ENCODE peak calls at places on chromosomes 4 and X, in eight cellular contexts. B is omental fat pad, U is AG04450, J is pancreas, T is psoas muscle, O is fibroblast of mammary gland, P is mesothelial cell of epicardium, Z is LNCaP clone FGC. Y is an unnamed sample.

GRCh38 chr4:14072506-14072905 is 445.0 kb upstream of the BOD1L1 start:
- DNase-seq in B (no peak), U (no peak), J (no peak), T (no peak), O (no peak), P (no peak), Z (no peak), Y (no peak)

GRCh38 chr4:8754634-8755589 is 116.7 kb downstream of the HMX1 start:
- DNase-seq in B (no peak), U (no peak), J (no peak), T (no peak), O (no peak), P (no peak), Z (no peak), Y (no peak)

GRCh38 chr4:56372774-56373173 is 14.5 kb downstream of the AASDH start:
- DNase-seq in B (no peak), U (no peak), J (no peak), T (no peak), O (peak), P (no peak), Z (no peak), Y (no peak)

GRCh38 chrX:119168104-119168503 is 40.5 kb upstream of the KIAA1210 start:
- DNase-seq in B (no peak), U (no peak), J (no peak), T (no peak), O (no peak), P (no peak), Z (no peak), Y (no peak)

GRCh38 chr4:95531141-95531540 is 17.6 kb downstream of the UNC5C start:
- DNase-seq in B (no peak), U (no peak), J (no peak), T (no peak), O (no peak), P (no peak), Z (no peak), Y (no peak)

GRCh38 chrX:38804481-38805293 is 3.4 kb downstream of the MID1IP1 start:
- DNase-seq in B (no peak), U (no peak), J (peak), T (peak), O (no peak), P (peak), Z (no peak), Y (no peak)

GRCh38 chrX:39591099-39591498 is 506.7 kb downstream of the BCOR start:
- DNase-seq in B (no peak), U (no peak), J (no peak), T (no peak), O (no peak), P (no peak), Z (no peak), Y (no peak)

GRCh38 chr4:2827874-2828751 is 15.5 kb upstream of the ADD1 start:
- DNase-seq in B (no peak), U (no peak), J (no peak), T (no peak), O (no peak), P (no peak), Z (no peak), Y (no peak)

GRCh38 chr4:4269856-4270255 is 20.1 kb downstream of the LYAR start:
- DNase-seq in B (no peak), U (no peak), J (no peak), T (no peak), O (peak), P (no peak), Z (no peak), Y (no peak)

GRCh38 chr4:144782345-144782744 is 136.4 kb downstream of the HHIP start:
- DNase-seq in B (no peak), U (no peak), J (no peak), T (no peak), O (peak), P (no peak), Z (no peak), Y (peak)

GRCh38 chr4:1488831-1489638 is 82.8 kb upstream of the NKX1-1 start:
- DNase-seq in B (no peak), U (no peak), J (no peak), T (no peak), O (no peak), P (no peak), Z (no peak), Y (no peak)

GRCh38 chrX:43949669-43950068 is 23.5 kb downstream of the NDP start:
- DNase-seq in B (no peak), U (no peak), J (no peak), T (peak), O (no peak), P (peak), Z (no peak), Y (no peak)
- TF ChIP-seq CTCF in B (no peak), U (peak), J (peak), T (peak), O (peak), P (peak), Z (no peak), Y (peak)

GRCh38 chr4:183635333-183635732 is 23.7 kb downstream of the RWDD4 start:
- DNase-seq in B (no peak), U (no peak), J (no peak), T (no peak), O (no peak), P (no peak), Z (no peak), Y (no peak)

GRCh38 chr4:183635737-183636136 is 23.2 kb downstream of the RWDD4 start:
- DNase-seq in B (no peak), U (no peak), J (no peak), T (no peak), O (no peak), P (no peak), Z (no peak), Y (no peak)

GRCh38 chr4:183637461-183637860 is 21.5 kb downstream of the RWDD4 start:
- DNase-seq in B (no peak), U (no peak), J (no peak), T (no peak), O (no peak), P (no peak), Z (no peak), Y (no peak)

GRCh38 chr4:183636923-183637322 is 22.1 kb downstream of the RWDD4 start:
- DNase-seq in B (no peak), U (no peak), J (no peak), T (no peak), O (no peak), P (no peak), Z (no peak), Y (no peak)

DNA sequence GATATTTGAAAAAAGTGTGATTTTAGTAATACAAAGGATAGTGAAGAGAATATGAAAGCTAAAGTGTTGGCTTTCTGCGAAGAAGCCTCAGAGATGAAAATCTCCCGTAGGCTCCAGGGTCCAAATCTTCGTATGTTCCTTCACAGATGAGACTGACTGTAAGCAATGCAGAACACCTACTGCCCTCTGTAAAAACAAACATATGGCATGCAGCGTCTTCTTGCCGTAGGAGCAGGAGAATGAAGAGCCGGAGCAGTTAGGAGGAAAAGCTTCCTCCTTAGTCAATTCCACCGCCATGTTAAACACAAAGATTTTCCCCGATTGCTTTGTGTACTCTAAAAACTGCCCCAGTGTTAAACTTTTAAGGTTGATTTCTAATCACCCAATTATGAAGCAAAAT is 22.5 kb downstream of the RWDD4 start:
- DNase-seq in B (no peak), U (no peak), J (peak), T (no peak), O (no peak), P (no peak), Z (peak), Y (no peak)
- TF ChIP-seq CTCF in B (no peak), U (no peak), J (no peak), T (no peak), O (no peak), P (no peak), Z (peak), Y (no peak)

DNA sequence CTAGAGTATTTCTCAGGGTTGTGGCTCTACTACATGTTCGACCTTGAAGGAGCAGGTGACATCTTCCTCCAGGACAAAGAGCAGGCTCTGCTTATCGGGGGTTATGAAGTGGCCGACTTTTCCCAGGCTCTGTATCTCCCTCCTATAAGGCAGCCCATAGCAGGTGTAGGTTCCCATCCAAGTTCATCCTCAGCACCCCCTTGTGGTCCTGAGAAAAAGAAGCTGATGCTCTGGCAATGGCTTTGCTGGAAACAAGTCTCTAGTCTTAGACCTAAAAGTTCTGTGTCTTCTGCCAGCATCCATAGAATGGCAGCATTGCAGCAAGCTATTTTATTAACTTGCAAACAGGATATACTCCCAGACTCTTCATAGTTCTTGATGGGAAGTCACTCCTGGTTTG is 836.6 kb upstream of the PRKX start:
- DNase-seq in B (no peak), U (no peak), J (no peak), T (no peak), O (no peak), P (no peak), Z (no peak), Y (no peak)
- TF ChIP-seq CTCF in B (no peak), U (no peak), J (no peak), T (no peak), O (no peak), P (peak), Z (peak), Y (no peak)

DNA sequence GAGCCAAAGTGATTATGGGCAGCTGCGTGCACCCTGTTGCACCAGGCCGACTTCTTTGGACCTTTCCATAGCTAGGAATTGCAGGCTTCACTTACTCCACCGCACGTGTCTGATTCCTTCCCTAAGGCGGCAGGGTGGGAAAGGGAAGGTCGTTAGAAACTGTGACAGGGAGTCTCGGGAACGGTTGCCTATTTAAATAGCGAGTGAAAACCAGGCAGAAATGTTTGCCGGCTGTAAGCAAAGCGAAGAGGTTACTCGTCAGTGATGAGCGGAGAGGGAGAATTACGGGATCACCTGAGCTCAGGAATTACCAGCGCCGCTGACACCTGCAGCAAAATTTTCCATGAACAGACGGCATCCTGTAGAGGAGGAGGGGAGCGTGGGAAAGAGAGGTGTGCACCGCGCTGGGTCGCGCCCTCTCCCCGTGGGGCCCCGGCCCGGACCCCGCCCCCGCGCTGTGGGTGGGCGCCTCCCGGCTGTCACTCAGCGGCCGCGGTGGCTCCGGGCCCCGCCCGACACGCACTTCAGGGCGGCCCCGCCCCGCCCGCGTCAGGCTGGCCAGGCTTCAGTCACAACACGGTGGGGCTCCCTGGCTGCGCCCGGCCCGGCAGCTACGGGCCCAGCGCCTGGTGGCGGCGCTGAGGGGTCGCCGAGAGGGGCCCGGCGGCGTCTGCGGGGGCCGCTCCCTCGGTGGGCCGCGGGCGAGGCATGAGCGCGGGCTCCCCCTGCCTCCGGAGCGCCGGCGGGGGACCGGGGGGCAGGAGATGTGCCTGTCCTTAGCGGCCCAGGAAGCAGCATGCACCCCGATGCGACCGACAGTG is at the start of gene SNX25:
- DNase-seq in B (peak), U (no peak), J (peak), T (peak), O (peak), P (peak), Z (peak), Y (peak)
- TF ChIP-seq CTCF in B (no peak), U (no peak), J (no peak), T (peak), O (no peak), P (no peak), Z (peak), Y (no peak)

DNA sequence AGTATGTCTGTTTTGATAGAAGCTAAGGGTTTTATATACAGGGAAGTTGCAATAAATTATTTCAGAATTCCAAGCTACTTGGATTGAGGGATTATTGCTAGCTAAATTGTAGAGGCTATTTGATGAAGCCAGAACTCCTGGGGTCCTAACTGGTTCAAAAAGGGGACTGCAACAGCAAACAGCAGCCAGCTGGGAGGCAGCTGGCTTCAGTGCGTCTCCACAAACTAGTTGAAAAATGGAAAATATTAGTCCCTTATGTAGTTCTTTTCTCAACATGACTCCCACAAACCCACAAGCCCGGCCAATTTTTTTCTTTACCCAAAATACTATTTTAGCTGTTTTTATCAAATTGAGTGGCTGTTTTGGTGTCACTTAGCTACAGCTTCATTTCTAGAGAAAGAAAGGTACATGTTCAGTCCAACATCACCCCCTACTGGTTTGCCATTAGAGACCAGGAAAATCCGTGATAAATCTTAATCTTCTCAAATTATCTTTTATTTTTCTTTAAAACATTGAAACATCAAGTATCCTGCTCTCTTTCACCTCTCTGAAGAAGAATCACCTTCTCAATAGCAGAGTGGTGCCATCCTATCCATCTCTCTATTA is 97.2 kb downstream of the GUCY2F start:
- DNase-seq in B (no peak), U (no peak), J (no peak), T (no peak), O (peak), P (no peak), Z (no peak), Y (no peak)
- TF ChIP-seq CTCF in B (no peak), U (peak), J (no peak), T (peak), O (peak), P (peak), Z (peak), Y (peak)

Y was measured in foreskin fibroblast.